ENCODE peak calls at places on chromosomes 11 and 22, in five cellular contexts. U is activated CD8-positive, alpha-beta memory T cell treated with anti-CD3 and anti-CD28 coated beads for 48 hours; H is A172; V is WTC11; I is coronary artery. M is an unnamed sample.
A peak's percentile ranks its signal among the peaks of the same experiment; 100 is the strongest.

GRCh38 chr11:9691865-9692264 is 28.0 kb downstream of the SWAP70 start:
- DNase-seq in U (no peak), H (peak; percentile 46), V (no peak), I (no peak), M (no peak)

GRCh38 chr22:31683181-31684105 is 21.4 kb upstream of the PISD start:
- DNase-seq in U (no peak), H (no peak), V (no peak), I (no peak), M (no peak)

GRCh38 chr11:100581318-100581717 is 105.8 kb upstream of the ARHGAP42 start:
- DNase-seq in U (no peak), H (no peak), V (no peak), I (no peak), M (no peak)

GRCh38 chr11:46747150-46747549 is 28.1 kb downstream of the F2 start:
- DNase-seq in U (no peak), H (no peak), V (no peak), I (no peak), M (no peak)

GRCh38 chr11:12020546-12020945 is 12.1 kb upstream of the DKK3 start:
- DNase-seq in U (no peak), H (no peak), V (no peak), I (no peak), M (no peak)

GRCh38 chr11:131305005-131305404 is 65.4 kb upstream of the NTM start:
- DNase-seq in U (no peak), H (no peak), V (no peak), I (no peak), M (no peak)

GRCh38 chr11:67409261-67409666 is 5.4 kb downstream of the TBC1D10C start:
- DNase-seq in U (no peak), H (no peak), V (no peak), I (no peak), M (no peak)

GRCh38 chr22:24728790-24729637 is 45.5 kb downstream of the PIWIL3 start:
- DNase-seq in U (no peak), H (no peak), V (no peak), I (no peak), M (no peak)

GRCh38 chr11:45936655-45937054 is 14.2 kb downstream of the LARGE2 start:
- DNase-seq in U (no peak), H (no peak), V (no peak), I (no peak), M (no peak)

GRCh38 chr11:87463486-87464102 is 425.9 kb downstream of the TMEM135 start:
- DNase-seq in U (no peak), H (peak; percentile 29), V (peak; percentile 12), I (no peak), M (peak; percentile 73)

GRCh38 chr22:41619979-41620645 is 731 bp downstream of the DESI1 start:
- DNase-seq in U (peak; percentile 23), H (no peak), V (peak; percentile 54), I (no peak), M (peak; percentile 54)

GRCh38 chr11:45412033-45412432 is 125.9 kb upstream of the SYT13 start:
- DNase-seq in U (no peak), H (no peak), V (no peak), I (peak; percentile 9), M (no peak)

GRCh38 chr11:26715133-26715532 is 6.7 kb downstream of the SLC5A12 start:
- DNase-seq in U (no peak), H (no peak), V (no peak), I (no peak), M (no peak)

GRCh38 chr11:3165152-3165705 is at the start of gene OSBPL5:
- DNase-seq in U (no peak), H (peak; percentile 25), V (peak; percentile 38), I (peak; percentile 81), M (no peak)

GRCh38 chr22:41034741-41035140 is 57.7 kb upstream of the EP300 start:
- DNase-seq in U (no peak), H (no peak), V (no peak), I (no peak), M (no peak)

GRCh38 chr11:62505112-62505783 is 41.4 kb downstream of the AHNAK start:
- DNase-seq in U (no peak), H (no peak), V (peak; percentile 64), I (no peak), M (peak; percentile 91)

GRCh38 chr11:118002010-118002540 is 15.9 kb downstream of the IL10RA start:
- DNase-seq in U (no peak), H (no peak), V (no peak), I (no peak), M (no peak)

GRCh38 chr11:83909579-83909978 is 623.4 kb upstream of the CCDC90B start:
- DNase-seq in U (no peak), H (no peak), V (no peak), I (no peak), M (no peak)

GRCh38 chr11:76609736-76610370 is 60.7 kb downstream of the LRRC32 start:
- DNase-seq in U (no peak), H (no peak), V (no peak), I (no peak), M (no peak)

GRCh38 chr11:63698976-63699733 is 17.9 kb downstream of the RTN3 start:
- DNase-seq in U (no peak), H (no peak), V (no peak), I (no peak), M (no peak)

GRCh38 chr11:35928688-35929087 is 15.2 kb upstream of the LDLRAD3 start:
- DNase-seq in U (no peak), H (no peak), V (no peak), I (no peak), M (no peak)

GRCh38 chr22:50621491-50621880 is 6.5 kb downstream of the ARSA start:
- DNase-seq in U (no peak), H (no peak), V (no peak), I (no peak), M (no peak)

GRCh38 chr22:21074092-21074715 is 28.5 kb downstream of the LRRC74B start:
- DNase-seq in U (no peak), H (peak; percentile 82), V (no peak), I (no peak), M (no peak)

GRCh38 chr11:70282012-70282411 is 11.5 kb downstream of the PPFIA1 start:
- DNase-seq in U (no peak), H (no peak), V (no peak), I (no peak), M (no peak)

GRCh38 chr22:17803871-17804270 is 29.6 kb upstream of the BID start:
- DNase-seq in U (no peak), H (no peak), V (no peak), I (no peak), M (no peak)

GRCh38 chr11:12547953-12548650 is 126.1 kb upstream of the TEAD1 start:
- DNase-seq in U (no peak), H (no peak), V (no peak), I (no peak), M (peak; percentile 81)